ENCODE peak calls at places on chromosomes 16 and 17, in four cellular contexts. S is foreskin keratinocyte, A is H54, L is HCEC 1CT. M is an unnamed sample.

GRCh38 chr16:12674524-12674923 is 129.2 kb downstream of the CPPED1 start:
- DNase-seq in A (no peak), L (no peak), S (no peak), M (no peak)

GRCh38 chr17:57956311-57957119 is 1.3 kb upstream of the CUEDC1 start:
- DNase-seq in S (no peak), L (no peak), A (no peak), M (no peak)

GRCh38 chr16:10250137-10250850 is 68.1 kb upstream of the GRIN2A start:
- DNase-seq in A (no peak), L (no peak), S (no peak), M (no peak)

GRCh38 chr16:27928542-27928941 is 135.0 kb downstream of the GSG1L start:
- DNase-seq in L (no peak), S (no peak), A (no peak), M (peak)

GRCh38 chr17:83089322-83090156 is 10.1 kb downstream of the METRNL start:
- DNase-seq in S (no peak), L (no peak), A (no peak), M (no peak)

GRCh38 chr17:30521766-30522165 is 44.6 kb downstream of the GOSR1 start:
- DNase-seq in L (no peak), A (no peak), S (no peak), M (no peak)

GRCh38 chr17:38454528-38454927 is 26.3 kb downstream of the ARHGAP23 start:
- DNase-seq in L (peak), S (peak), A (peak), M (peak)

GRCh38 chr17:83196088-83196765 is 116.8 kb downstream of the METRNL start:
- DNase-seq in A (no peak), S (no peak), L (no peak), M (no peak)

GRCh38 chr16:70591609-70592008 is 54.8 kb upstream of the IL34 start:
- DNase-seq in A (no peak), S (no peak), L (no peak), M (no peak)

GRCh38 chr17:76958974-76959373 is 90.8 kb downstream of the MGAT5B start:
- DNase-seq in L (no peak), A (no peak), S (no peak), M (no peak)

GRCh38 chr17:1779571-1780074 is 17.8 kb downstream of the SERPINF1 start:
- DNase-seq in S (peak), A (peak), L (peak), M (no peak)

GRCh38 chr17:74201250-74201649 is 2.2 kb upstream of the RPL38 start:
- DNase-seq in S (peak), L (peak), A (no peak), M (no peak)

GRCh38 chr16:68257251-68257905 is 6.9 kb upstream of the SLC7A6 start:
- DNase-seq in S (no peak), A (peak), L (peak), M (no peak)

GRCh38 chr16:88628512-88628974 is 9.8 kb upstream of the IL17C start:
- DNase-seq in A (no peak), L (no peak), S (no peak), M (no peak)

GRCh38 chr16:81581107-81581506 is 136.5 kb downstream of the CMIP start:
- DNase-seq in L (no peak), S (peak), A (no peak), M (no peak)

GRCh38 chr17:20158580-20158979 is 149.4 kb downstream of the SPECC1 start:
- DNase-seq in S (no peak), A (no peak), L (no peak), M (no peak)

GRCh38 chr17:17089796-17090641 is 47.8 kb downstream of the MPRIP start:
- DNase-seq in S (no peak), A (no peak), L (no peak), M (no peak)

GRCh38 chr16:68427649-68428303 is 20.5 kb downstream of the SMPD3 start:
- DNase-seq in S (no peak), A (no peak), L (no peak), M (no peak)

GRCh38 chr17:31486351-31487062 is 95.0 kb downstream of the RAB11FIP4 start:
- DNase-seq in L (no peak), A (no peak), S (no peak), M (no peak)

GRCh38 chr17:77651983-77652382 is 306.5 kb upstream of the TNRC6C start:
- DNase-seq in L (no peak), S (no peak), A (no peak), M (no peak)

GRCh38 chr17:181213-182163 is at the start of gene DOC2B:
- DNase-seq in S (no peak), L (no peak), A (no peak), M (peak)